ENCODE peak calls at places on chromosomes 3 and 15, in nine cellular contexts. Y, M, O, H, D, G, T, P and L are unnamed samples.

GRCh38 chr3:52404391-52404790 is 40.5 kb downstream of the SEMA3G start:
- DNase-seq in P (no peak), D (peak), H (no peak), G (peak), O (no peak), Y (no peak), M (no peak), T (no peak), L (no peak)

GRCh38 chr3:52196977-52197376 is 983 bp upstream of the ALAS1 start:
- DNase-seq in O (no peak), G (no peak), P (no peak), D (no peak), H (no peak), Y (no peak), T (no peak), M (no peak), L (no peak)

GRCh38 chr15:64842099-64842940 is 605 bp downstream of the PLEKHO2 start:
- DNase-seq in H (no peak), O (no peak), P (no peak), T (no peak), Y (no peak), G (no peak), M (no peak), D (no peak), L (no peak)

GRCh38 chr15:37019479-37020433 is 80.6 kb downstream of the MEIS2 start:
- DNase-seq in T (peak), D (no peak), P (no peak), H (no peak), O (no peak), M (no peak), Y (no peak), G (no peak), L (no peak)

GRCh38 chr3:122183521-122183892 is at the start of gene CASR:
- DNase-seq in M (no peak), Y (no peak), D (no peak), P (no peak), G (no peak), H (no peak), O (no peak), T (no peak), L (no peak)

GRCh38 chr3:99250272-99250671 is 348.8 kb upstream of the DCBLD2 start:
- DNase-seq in D (no peak), H (no peak), P (no peak), G (no peak), O (no peak), M (no peak), Y (no peak), T (peak), L (no peak)

GRCh38 chr15:66881173-66881905 is 179.3 kb downstream of the SMAD6 start:
- DNase-seq in G (no peak), H (no peak), O (no peak), T (no peak), M (no peak), D (no peak), P (no peak), Y (no peak), L (no peak)

GRCh38 chr3:64501298-64501906 is 186.4 kb downstream of the ADAMTS9 start:
- DNase-seq in Y (no peak), D (no peak), T (no peak), M (no peak), G (no peak), H (no peak), P (no peak), O (no peak), L (no peak)

GRCh38 chr3:12898290-12898979 is 57.1 kb upstream of the RPL32 start:
- DNase-seq in H (no peak), P (no peak), D (no peak), G (no peak), M (no peak), O (no peak), T (no peak), Y (no peak), L (no peak)

GRCh38 chr15:97126556-97127233 is 796.2 kb downstream of the NR2F2 start:
- DNase-seq in Y (no peak), M (no peak), G (no peak), D (no peak), H (no peak), O (no peak), P (no peak), T (no peak), L (no peak)

GRCh38 chr3:37458162-37458895 is 283.9 kb upstream of the LRRFIP2 start:
- DNase-seq in P (no peak), Y (no peak), D (no peak), G (no peak), H (no peak), O (no peak), T (no peak), M (no peak), L (no peak)

GRCh38 chr3:141239551-141240281 is 8.1 kb downstream of the PXYLP1 start:
- DNase-seq in G (no peak), O (no peak), D (no peak), M (no peak), H (no peak), P (no peak), Y (no peak), T (no peak), L (no peak)

GRCh38 chr3:193452338-193452737 is 73.8 kb upstream of the ATP13A5 start:
- DNase-seq in G (no peak), O (no peak), P (no peak), M (no peak), D (no peak), Y (no peak), H (no peak), T (no peak), L (no peak)

GRCh38 chr3:139585820-139586219 is 46.3 kb upstream of the RBP1 start:
- DNase-seq in M (no peak), O (no peak), D (no peak), H (no peak), Y (no peak), P (no peak), T (no peak), G (no peak), L (no peak)

GRCh38 chr15:65512807-65513416 is 4.6 kb downstream of the DPP8 start:
- DNase-seq in O (no peak), M (no peak), T (peak), D (peak), G (peak), P (no peak), Y (peak), H (peak), L (no peak)

GRCh38 chr3:187744169-187745151 is 808 bp downstream of the BCL6 start:
- DNase-seq in G (peak), D (peak), P (peak), Y (peak), M (no peak), O (no peak), H (peak), T (peak), L (peak)

GRCh38 chr15:30885814-30886213 is 17.9 kb upstream of the FAN1 start:
- DNase-seq in Y (no peak), T (peak), P (no peak), G (no peak), O (no peak), D (no peak), M (no peak), H (no peak), L (no peak)

GRCh38 chr15:99130765-99131440 is 26.0 kb downstream of the SYNM start:
- DNase-seq in P (no peak), D (peak), M (no peak), T (no peak), G (no peak), H (no peak), O (no peak), Y (no peak), L (no peak)

GRCh38 chr3:32686713-32687112 is 1.7 kb downstream of the CNOT10 start:
- DNase-seq in P (no peak), Y (no peak), M (no peak), G (no peak), O (no peak), T (no peak), D (no peak), H (no peak), L (no peak)